ENCODE peak calls at places on chromosomes 12 and 14, in six cellular contexts. One of them, this sample, is unnamed.

GRCh38 chr14:44766285-44766684 is 195.5 kb downstream of the KLHL28 start:
- DNase-seq in GM10248: no peak
- DNase-seq in NCI-H524: no peak
- DNase-seq in SIG-M5: no peak
- DNase-seq in left colon: no peak
- DNase-seq in tibial artery: no peak
- DNase-seq in this sample: no peak

GRCh38 chr12:114414031-114414865 is 8.3 kb upstream of the TBX5 start:
- DNase-seq in NCI-H524: no peak
- DNase-seq in SIG-M5: no peak
- DNase-seq in GM10248: no peak
- DNase-seq in tibial artery: no peak
- DNase-seq in left colon: no peak
- DNase-seq in this sample: no peak

GRCh38 chr12:54701940-54702592 is 53.9 kb upstream of the DCD start:
- DNase-seq in SIG-M5: no peak
- DNase-seq in GM10248: peak
- DNase-seq in tibial artery: no peak
- DNase-seq in NCI-H524: peak
- DNase-seq in left colon: no peak
- DNase-seq in this sample: peak

GRCh38 chr12:129772463-129773169 is 131.2 kb downstream of the TMEM132D start:
- DNase-seq in SIG-M5: no peak
- DNase-seq in left colon: no peak
- DNase-seq in GM10248: no peak
- DNase-seq in tibial artery: no peak
- DNase-seq in NCI-H524: no peak
- DNase-seq in this sample: no peak

GRCh38 chr12:67155863-67156262 is 113.3 kb upstream of the CAND1 start:
- DNase-seq in tibial artery: no peak
- DNase-seq in SIG-M5: no peak
- DNase-seq in NCI-H524: no peak
- DNase-seq in left colon: no peak
- DNase-seq in GM10248: no peak
- DNase-seq in this sample: no peak

GRCh38 chr14:31950760-31951637 is 126.1 kb upstream of the ARHGAP5 start:
- DNase-seq in GM10248: no peak
- DNase-seq in left colon: peak
- DNase-seq in NCI-H524: no peak
- DNase-seq in SIG-M5: no peak
- DNase-seq in tibial artery: no peak
- DNase-seq in this sample: peak

GRCh38 chr14:78491015-78491414 is 320.8 kb downstream of the NRXN3 start:
- DNase-seq in left colon: no peak
- DNase-seq in SIG-M5: no peak
- DNase-seq in GM10248: no peak
- DNase-seq in tibial artery: no peak
- DNase-seq in NCI-H524: no peak
- DNase-seq in this sample: no peak

GRCh38 chr14:96502621-96503251 is 554 bp downstream of the PAPOLA start:
- DNase-seq in NCI-H524: peak
- DNase-seq in SIG-M5: no peak
- DNase-seq in tibial artery: peak
- DNase-seq in GM10248: peak
- DNase-seq in left colon: peak
- DNase-seq in this sample: peak

GRCh38 chr14:103699901-103700752 is 15.1 kb downstream of the XRCC3 start:
- DNase-seq in SIG-M5: no peak
- DNase-seq in left colon: peak
- DNase-seq in NCI-H524: no peak
- DNase-seq in GM10248: no peak
- DNase-seq in tibial artery: peak
- DNase-seq in this sample: no peak

GRCh38 chr12:3202734-3203446 is 125.7 kb downstream of the TSPAN9 start:
- DNase-seq in left colon: no peak
- DNase-seq in tibial artery: no peak
- DNase-seq in NCI-H524: peak
- DNase-seq in SIG-M5: no peak
- DNase-seq in GM10248: peak
- DNase-seq in this sample: peak

GRCh38 chr12:127145929-127146789 is 1120.8 kb upstream of the TMEM132C start:
- DNase-seq in GM10248: no peak
- DNase-seq in left colon: peak
- DNase-seq in SIG-M5: no peak
- DNase-seq in tibial artery: no peak
- DNase-seq in NCI-H524: no peak
- DNase-seq in this sample: peak

GRCh38 chr14:63308723-63309317 is 9.9 kb downstream of the GPHB5 start:
- DNase-seq in GM10248: peak
- DNase-seq in SIG-M5: no peak
- DNase-seq in left colon: no peak
- DNase-seq in NCI-H524: peak
- DNase-seq in tibial artery: no peak
- DNase-seq in this sample: peak

GRCh38 chr14:36238666-36239363 is 62.3 kb upstream of the PTCSC3 start:
- DNase-seq in tibial artery: no peak
- DNase-seq in GM10248: no peak
- DNase-seq in left colon: no peak
- DNase-seq in SIG-M5: no peak
- DNase-seq in NCI-H524: no peak
- DNase-seq in this sample: peak

GRCh38 chr14:99838555-99839193 is 45.5 kb downstream of the EML1 start:
- DNase-seq in tibial artery: no peak
- DNase-seq in NCI-H524: no peak
- DNase-seq in GM10248: no peak
- DNase-seq in left colon: no peak
- DNase-seq in SIG-M5: no peak
- DNase-seq in this sample: peak

GRCh38 chr14:89158701-89159100 is 258.3 kb downstream of the FOXN3 start:
- DNase-seq in left colon: no peak
- DNase-seq in tibial artery: no peak
- DNase-seq in SIG-M5: no peak
- DNase-seq in NCI-H524: no peak
- DNase-seq in GM10248: no peak
- DNase-seq in this sample: no peak

GRCh38 chr12:96237465-96238077 is 43.4 kb downstream of the ELK3 start:
- DNase-seq in SIG-M5: peak
- DNase-seq in tibial artery: peak
- DNase-seq in NCI-H524: no peak
- DNase-seq in GM10248: no peak
- DNase-seq in left colon: peak
- DNase-seq in this sample: peak

GRCh38 chr12:14716848-14717444 is 20.5 kb upstream of the GUCY2C start:
- DNase-seq in tibial artery: no peak
- DNase-seq in SIG-M5: no peak
- DNase-seq in NCI-H524: no peak
- DNase-seq in GM10248: peak
- DNase-seq in left colon: no peak
- DNase-seq in this sample: peak

GRCh38 chr14:65006251-65006721 is 19.6 kb downstream of the FNTB start:
- DNase-seq in GM10248: no peak
- DNase-seq in tibial artery: no peak
- DNase-seq in NCI-H524: no peak
- DNase-seq in left colon: no peak
- DNase-seq in SIG-M5: no peak
- DNase-seq in this sample: peak

This sample was measured in cardiac fibroblast.